ENCODE peak calls at places on chromosomes 11 and 22, in seven cellular contexts. P, U, Z, J, D, I and M are unnamed samples.

GRCh38 chr22:17810570-17811116 is 36.4 kb upstream of the BID start:
- DNase-seq in P (no peak), U (peak), Z (no peak), J (no peak), D (no peak), I (no peak), M (no peak)

GRCh38 chr22:40224702-40225101 is 47.0 kb downstream of the TNRC6B start:
- DNase-seq in P (no peak), U (no peak), Z (no peak), J (no peak), D (no peak), I (no peak), M (no peak)

GRCh38 chr11:110763249-110764011 is 51.2 kb upstream of the ARHGAP20 start:
- DNase-seq in P (peak), U (peak), Z (no peak), J (peak), D (no peak), I (peak), M (peak)

GRCh38 chr11:132028380-132029240 is 658.2 kb downstream of the NTM start:
- DNase-seq in P (peak), U (no peak), Z (no peak), J (peak), D (no peak), I (peak), M (peak)

GRCh38 chr11:120354779-120355178 is 18.6 kb downstream of the ARHGEF12 start:
- DNase-seq in P (peak), U (no peak), Z (no peak), J (peak), D (no peak), I (no peak), M (no peak)

GRCh38 chr11:2846056-2846455 is 39.5 kb downstream of the CDKN1C start:
- DNase-seq in P (peak), U (no peak), Z (no peak), J (peak), D (no peak), I (peak), M (peak)

GRCh38 chr11:120068114-120068573 is 69.8 kb downstream of the TRIM29 start:
- DNase-seq in P (peak), U (peak), Z (no peak), J (peak), D (no peak), I (peak), M (peak)

GRCh38 chr11:8047382-8047781 is 33.6 kb upstream of the TUB start:
- DNase-seq in P (no peak), U (no peak), Z (no peak), J (no peak), D (no peak), I (no peak), M (no peak)

GRCh38 chr11:44578279-44578678 is 12.8 kb downstream of the CD82 start:
- DNase-seq in P (no peak), U (no peak), Z (no peak), J (no peak), D (no peak), I (no peak), M (no peak)

GRCh38 chr11:72577271-72577681 is 96.9 kb downstream of the PDE2A start:
- DNase-seq in P (no peak), U (no peak), Z (no peak), J (no peak), D (no peak), I (no peak), M (no peak)

GRCh38 chr11:121614661-121615240 is 162.0 kb upstream of the SORL1-AS1 start:
- DNase-seq in P (no peak), U (no peak), Z (no peak), J (no peak), D (no peak), I (no peak), M (no peak)

GRCh38 chr11:120606116-120607010 is 94.8 kb downstream of the GRIK4 start:
- DNase-seq in P (no peak), U (no peak), Z (no peak), J (no peak), D (no peak), I (no peak), M (no peak)

GRCh38 chr11:122851366-122852011 is 13.2 kb downstream of the CRTAM start:
- DNase-seq in P (no peak), U (no peak), Z (no peak), J (no peak), D (no peak), I (no peak), M (no peak)

GRCh38 chr11:44728491-44728910 is 1.7 kb downstream of the TSPAN18 start:
- DNase-seq in P (no peak), U (no peak), Z (no peak), J (no peak), D (no peak), I (no peak), M (no peak)

GRCh38 chr11:1839924-1840779 is 1.4 kb downstream of the TNNI2 start:
- DNase-seq in P (no peak), U (peak), Z (no peak), J (no peak), D (no peak), I (no peak), M (no peak)

GRCh38 chr22:45129703-45130524 is 33.8 kb upstream of the NUP50 start:
- DNase-seq in P (no peak), U (no peak), Z (no peak), J (no peak), D (no peak), I (no peak), M (no peak)

GRCh38 chr11:70834984-70835560 is 417.3 kb downstream of the SHANK2 start:
- DNase-seq in P (no peak), U (no peak), Z (no peak), J (no peak), D (no peak), I (no peak), M (no peak)

GRCh38 chr11:114586797-114587196 is 8.8 kb downstream of the NXPE4 start:
- DNase-seq in P (peak), U (no peak), Z (no peak), J (no peak), D (no peak), I (no peak), M (no peak)

GRCh38 chr22:19290400-19291217 is 910 bp downstream of the CLTCL1 start:
- DNase-seq in P (no peak), U (peak), Z (no peak), J (peak), D (no peak), I (no peak), M (peak)

GRCh38 chr11:120375076-120375475 is 38.9 kb downstream of the ARHGEF12 start:
- DNase-seq in P (peak), U (no peak), Z (no peak), J (no peak), D (no peak), I (no peak), M (no peak)

GRCh38 chr11:8247312-8247711 is 16.4 kb downstream of the LMO1 start:
- DNase-seq in P (no peak), U (peak), Z (no peak), J (no peak), D (no peak), I (no peak), M (peak)

GRCh38 chr11:7021318-7021717 is 1.0 kb downstream of the NLRP14 start:
- DNase-seq in P (no peak), U (no peak), Z (no peak), J (no peak), D (no peak), I (no peak), M (no peak)

GRCh38 chr11:109818303-109818702 is 274.9 kb upstream of the ZC3H12C start:
- DNase-seq in P (no peak), U (no peak), Z (no peak), J (no peak), D (no peak), I (no peak), M (no peak)

GRCh38 chr11:61024938-61025818 is 53.7 kb downstream of the CD6 start:
- DNase-seq in P (no peak), U (no peak), Z (no peak), J (no peak), D (no peak), I (no peak), M (no peak)

GRCh38 chr11:70824590-70825300 is 426.4 kb downstream of the CTTN start:
- DNase-seq in P (no peak), U (no peak), Z (no peak), J (no peak), D (no peak), I (no peak), M (no peak)

GRCh38 chr11:70948855-70949551 is 303.4 kb downstream of the SHANK2 start:
- DNase-seq in P (no peak), U (no peak), Z (no peak), J (no peak), D (no peak), I (no peak), M (no peak)

GRCh38 chr22:35538801-35539321 is 1.8 kb upstream of the RASD2 start:
- DNase-seq in P (peak), U (peak), Z (no peak), J (peak), D (no peak), I (no peak), M (peak)

GRCh38 chr11:27233654-27234042 is 129.4 kb downstream of the CCDC34 start:
- DNase-seq in P (no peak), U (no peak), Z (no peak), J (no peak), D (no peak), I (no peak), M (peak)

GRCh38 chr11:97856666-97857065 is 1164.1 kb upstream of the CNTN5 start:
- DNase-seq in P (no peak), U (no peak), Z (no peak), J (no peak), D (no peak), I (no peak), M (no peak)

GRCh38 chr11:115980747-115981475 is 476.7 kb upstream of the CADM1 start:
- DNase-seq in P (no peak), U (no peak), Z (no peak), J (no peak), D (no peak), I (no peak), M (no peak)

GRCh38 chr11:115984228-115984627 is 480.0 kb upstream of the CADM1 start:
- DNase-seq in P (no peak), U (no peak), Z (no peak), J (no peak), D (no peak), I (no peak), M (no peak)

GRCh38 chr11:115981814-115982471 is 477.7 kb upstream of the CADM1 start:
- DNase-seq in P (no peak), U (no peak), Z (no peak), J (no peak), D (no peak), I (no peak), M (no peak)

GRCh38 chr11:115980336-115980735 is 476.1 kb upstream of the CADM1 start:
- DNase-seq in P (no peak), U (no peak), Z (no peak), J (no peak), D (no peak), I (no peak), M (no peak)

GRCh38 chr11:115982666-115983065 is 478.5 kb upstream of the CADM1 start:
- DNase-seq in P (no peak), U (no peak), Z (no peak), J (no peak), D (no peak), I (no peak), M (no peak)
- H3K4me3 ChIP-seq in P (no peak), U (no peak), Z (no peak), J (no peak), D (no peak), I (no peak), M (no peak)

GRCh38 chr11:134277176-134278001 is 1.2 kb downstream of the GLB1L3 start:
- DNase-seq in P (no peak), U (no peak), Z (no peak), J (no peak), D (no peak), I (no peak), M (peak)
- H3K4me3 ChIP-seq in P (no peak), U (no peak), Z (peak), J (no peak), D (no peak), I (no peak), M (no peak)

GRCh38 chr11:19344661-19345518 is 104.1 kb upstream of the E2F8 start:
- DNase-seq in P (peak), U (peak), Z (no peak), J (peak), D (no peak), I (peak), M (peak)

GRCh38 chr11:19345848-19346681 is 105.3 kb upstream of the E2F8 start:
- DNase-seq in P (peak), U (no peak), Z (no peak), J (peak), D (no peak), I (peak), M (peak)

GRCh38 chr11:19342036-19342435 is 101.3 kb upstream of the E2F8 start:
- DNase-seq in P (no peak), U (no peak), Z (no peak), J (no peak), D (no peak), I (no peak), M (no peak)

GRCh38 chr11:19347911-19348310 is 107.2 kb upstream of the E2F8 start:
- DNase-seq in P (no peak), U (no peak), Z (no peak), J (no peak), D (no peak), I (no peak), M (no peak)

GRCh38 chr11:19345519-19345847 is 104.7 kb upstream of the E2F8 start:
- DNase-seq in P (no peak), U (no peak), Z (no peak), J (no peak), D (no peak), I (no peak), M (peak)
- H3K4me3 ChIP-seq in P (peak), U (no peak), Z (peak), J (no peak), D (no peak), I (no peak), M (peak)

DNA sequence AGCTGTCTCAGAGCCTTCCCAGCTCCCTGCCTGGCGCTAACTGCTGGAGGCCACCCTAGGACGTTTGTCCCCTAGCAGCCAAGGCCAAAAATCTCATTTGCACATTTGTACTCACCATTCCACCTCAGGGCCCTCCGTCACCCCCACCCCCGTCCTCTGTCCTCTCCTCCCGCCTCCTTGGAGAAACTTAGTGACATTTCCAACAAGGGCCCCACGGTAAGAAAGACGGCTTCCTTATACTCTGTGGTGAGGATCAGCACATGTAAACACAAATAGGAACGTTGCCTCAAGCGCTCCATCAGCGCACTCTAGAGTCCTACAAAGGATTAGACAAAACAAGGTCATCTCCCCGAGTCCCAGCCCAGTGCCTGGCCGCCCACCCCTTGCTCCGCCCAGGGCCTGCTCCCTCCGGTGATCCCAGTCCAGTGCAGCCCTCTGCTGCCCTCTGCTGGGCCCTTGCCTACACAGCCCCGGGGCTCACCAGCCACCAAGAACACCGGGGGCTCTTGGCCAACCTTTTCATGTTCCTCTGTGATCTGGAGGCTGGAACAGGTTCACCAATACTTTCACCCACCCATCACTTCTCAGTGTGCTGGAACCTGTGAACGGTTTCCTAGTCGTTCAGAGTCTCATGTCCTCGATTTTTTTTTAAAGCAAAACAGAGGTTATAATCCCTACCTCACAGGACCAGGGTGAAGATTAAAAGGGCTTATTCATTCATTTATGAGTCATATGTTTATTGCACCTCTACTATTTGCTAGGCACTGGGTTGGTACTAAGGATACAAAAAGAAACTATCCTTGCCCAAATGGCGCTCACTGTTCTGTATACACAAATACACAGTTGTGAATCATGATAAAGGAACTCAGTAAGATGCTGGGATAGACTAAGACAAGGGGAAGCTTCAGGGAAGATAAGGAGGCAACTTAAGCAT is 15.2 kb upstream of the CTR9 start:
- DNase-seq in P (peak), U (peak), Z (peak), J (peak), D (peak), I (peak), M (peak)
- H3K4me3 ChIP-seq in P (peak), U (no peak), Z (peak), J (no peak), D (peak), I (no peak), M (peak)

GRCh38 chr11:57214494-57214893 is 22.6 kb downstream of the APLNR start:
- DNase-seq in P (peak), U (peak), Z (no peak), J (peak), D (no peak), I (peak), M (peak)

GRCh38 chr11:57214087-57214395 is 23.0 kb downstream of the APLNR start:
- DNase-seq in P (no peak), U (no peak), Z (no peak), J (peak), D (no peak), I (peak), M (peak)

GRCh38 chr11:57207160-57207559 is 25.4 kb downstream of the LRRC55 start:
- DNase-seq in P (no peak), U (no peak), Z (no peak), J (no peak), D (no peak), I (no peak), M (no peak)

GRCh38 chr11:57213282-57214086 is 23.6 kb downstream of the APLNR start:
- DNase-seq in P (no peak), U (no peak), Z (no peak), J (peak), D (no peak), I (peak), M (no peak)

GRCh38 chr11:57210731-57211335 is 26.2 kb downstream of the APLNR start:
- DNase-seq in P (no peak), U (no peak), Z (no peak), J (no peak), D (no peak), I (no peak), M (no peak)
- H3K4me3 ChIP-seq in P (no peak), U (no peak), Z (no peak), J (no peak), D (no peak), I (no peak), M (no peak)

GRCh38 chr11:20596629-20597129 is 2.7 kb upstream of the SLC6A5 start:
- DNase-seq in P (no peak), U (no peak), Z (no peak), J (no peak), D (no peak), I (no peak), M (peak)
- H3K4me3 ChIP-seq in P (no peak), U (no peak), Z (peak), J (no peak), D (no peak), I (no peak), M (no peak)

GRCh38 chr11:35142481-35143207 is 3.7 kb downstream of the CD44 start:
- DNase-seq in P (no peak), U (peak), Z (no peak), J (peak), D (no peak), I (peak), M (peak)
- H3K4me3 ChIP-seq in P (no peak), U (no peak), Z (peak), J (no peak), D (peak), I (no peak), M (peak)

DNA sequence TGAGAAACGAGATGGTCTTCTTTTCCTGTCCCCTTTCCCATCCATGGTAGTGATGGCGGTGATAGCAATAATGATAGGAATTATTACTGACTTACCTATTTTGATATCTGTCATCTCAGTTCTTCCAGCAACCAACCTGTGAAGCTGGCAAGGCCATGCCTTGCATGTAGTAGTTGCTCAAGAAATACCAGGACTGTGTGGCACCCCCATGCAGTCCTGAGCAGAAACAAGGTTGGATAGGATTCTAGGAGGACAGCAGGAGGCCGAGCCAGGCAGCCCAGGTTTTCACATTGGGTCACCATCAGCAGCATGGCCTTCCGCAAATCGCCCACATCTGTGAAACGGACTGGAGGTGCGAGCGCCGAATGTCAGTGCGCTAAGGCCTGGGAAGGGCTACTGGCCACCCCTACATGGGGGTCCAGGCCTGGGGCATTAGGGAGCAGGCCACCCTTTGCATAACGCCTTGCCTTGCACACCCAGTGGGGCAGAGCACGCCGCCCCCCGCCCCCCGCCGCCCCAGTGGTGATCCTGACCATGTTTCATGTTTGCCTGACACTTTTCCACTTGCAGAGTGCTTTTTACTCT is 2.5 kb downstream of the GRK2 start:
- DNase-seq in P (no peak), U (no peak), Z (no peak), J (no peak), D (no peak), I (no peak), M (no peak)
- H3K4me3 ChIP-seq in P (no peak), U (no peak), Z (peak), J (no peak), D (peak), I (no peak), M (no peak)

DNA sequence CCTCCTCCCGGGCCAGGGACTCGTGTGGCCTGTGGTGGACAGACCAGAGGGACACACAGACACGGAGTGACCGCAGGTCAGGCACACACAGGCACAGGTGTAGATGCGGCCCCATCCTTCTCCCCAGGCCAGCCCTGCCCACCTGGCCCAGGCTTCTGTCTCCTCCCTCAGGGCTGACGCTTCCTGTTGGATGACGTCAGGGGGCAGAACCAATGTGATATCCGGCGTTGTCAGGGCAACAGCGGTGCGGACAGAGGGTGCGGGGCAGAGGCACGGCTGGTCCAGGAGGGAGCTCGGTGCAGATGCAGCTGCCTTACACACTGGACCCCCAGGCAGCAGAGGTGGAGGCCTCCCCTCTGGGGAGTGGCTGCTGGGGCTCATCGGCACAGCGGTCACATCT is 2.9 kb upstream of the TUBGCP6 start:
- DNase-seq in P (peak), U (peak), Z (no peak), J (peak), D (peak), I (no peak), M (peak)
- H3K4me3 ChIP-seq in P (no peak), U (no peak), Z (no peak), J (no peak), D (no peak), I (no peak), M (no peak)

DNA sequence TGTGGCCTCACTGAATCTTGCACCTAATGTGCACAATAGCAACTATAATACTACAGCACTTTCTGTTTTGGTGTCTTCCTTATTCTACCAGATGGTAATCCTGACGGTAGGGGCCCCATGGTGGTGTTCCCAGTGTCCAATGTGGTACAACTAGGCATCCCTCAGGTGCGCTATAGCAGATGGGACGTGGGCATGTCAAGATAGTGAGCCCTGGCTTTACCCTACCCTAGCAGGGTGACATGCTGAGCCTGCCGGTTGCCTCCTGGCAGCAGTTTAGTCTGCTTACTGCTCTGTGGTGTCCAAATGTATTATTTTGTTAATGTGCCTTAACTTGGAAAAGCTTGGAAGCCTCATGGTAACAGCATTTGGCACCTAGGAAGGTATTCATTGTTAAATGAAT is 19.2 kb downstream of the ACO2 start:
- DNase-seq in P (no peak), U (no peak), Z (no peak), J (no peak), D (no peak), I (no peak), M (no peak)
- H3K4me3 ChIP-seq in P (no peak), U (no peak), Z (no peak), J (no peak), D (no peak), I (no peak), M (no peak)